ENCODE peak calls at places on chromosome 14, in four cellular contexts. H, X, S and K are unnamed samples.

GRCh38 chr14:22560638-22561365 is 28.2 kb downstream of the DAD1 start:
- DNase-seq in H (no peak), S (no peak), X (peak), K (no peak)

GRCh38 chr14:64508215-64508776 is 3.7 kb downstream of the ZBTB1 start:
- DNase-seq in X (no peak), H (peak), S (no peak), K (no peak)

GRCh38 chr14:20631821-20632389 is 9.6 kb downstream of the OR6S1 start:
- DNase-seq in X (peak), H (no peak), S (no peak), K (peak)

GRCh38 chr14:22556021-22556989 is 32.7 kb downstream of the DAD1 start:
- DNase-seq in H (peak), X (peak), S (peak), K (peak)

GRCh38 chr14:51242545-51243490 is 2.8 kb downstream of the TMX1 start:
- DNase-seq in H (no peak), X (no peak), S (no peak), K (no peak)

GRCh38 chr14:100058777-100059432 is 6.3 kb upstream of the EVL start:
- DNase-seq in X (no peak), H (no peak), S (no peak), K (no peak)

GRCh38 chr14:106556665-106557289 is 1030.4 kb downstream of the TMEM121 start:
- DNase-seq in S (peak), X (peak), H (no peak), K (peak)

GRCh38 chr14:76175942-76176341 is 24.2 kb downstream of the GPATCH2L start:
- DNase-seq in X (no peak), H (no peak), S (no peak), K (no peak)

GRCh38 chr14:91138511-91139359 is 24.9 kb downstream of the DGLUCY start:
- DNase-seq in H (no peak), X (peak), S (no peak), K (peak)

GRCh38 chr14:80425686-80426085 is 214.4 kb upstream of the DIO2 start:
- DNase-seq in S (no peak), H (no peak), X (no peak), K (no peak)

GRCh38 chr14:29039171-29039570 is 272.6 kb downstream of the FOXG1 start:
- DNase-seq in S (no peak), H (no peak), X (no peak), K (no peak)

GRCh38 chr14:97930191-97930590 is 1133.0 kb downstream of the VRK1 start:
- DNase-seq in X (no peak), S (no peak), H (no peak), K (no peak)

GRCh38 chr14:51529731-51530130 is 122.0 kb upstream of the FRMD6 start:
- DNase-seq in X (no peak), S (no peak), H (no peak), K (no peak)

GRCh38 chr14:64955297-64955696 is 12.8 kb upstream of the GPX2 start:
- DNase-seq in H (no peak), S (no peak), X (no peak), K (no peak)

GRCh38 chr14:102363182-102363952 is 626 bp downstream of the TECPR2 start:
- DNase-seq in X (peak), S (no peak), H (no peak), K (peak)

GRCh38 chr14:87334997-87335675 is 657.8 kb downstream of the GALC start:
- DNase-seq in H (no peak), X (no peak), S (no peak), K (no peak)

GRCh38 chr14:72060917-72061316 is 128.7 kb downstream of the RGS6 start:
- DNase-seq in H (no peak), X (no peak), S (no peak), K (no peak)

GRCh38 chr14:72172597-72172996 is 240.4 kb downstream of the RGS6 start:
- DNase-seq in H (no peak), S (no peak), X (no peak), K (no peak)

GRCh38 chr14:102754370-102755262 is 22.6 kb upstream of the TRAF3 start:
- DNase-seq in X (no peak), S (no peak), H (no peak), K (no peak)

GRCh38 chr14:65847065-65847847 is 434.7 kb downstream of the FUT8 start:
- DNase-seq in H (peak), X (peak), S (peak), K (no peak)

GRCh38 chr14:100440207-100440631 is 117.1 kb downstream of the SLC25A47 start:
- DNase-seq in X (peak), S (no peak), H (no peak), K (no peak)

GRCh38 chr14:30974628-30975027 is 50.8 kb upstream of the AP4S1 start:
- DNase-seq in H (no peak), X (no peak), S (no peak), K (no peak)

GRCh38 chr14:35400707-35401421 is 3.7 kb downstream of the NFKBIA start:
- DNase-seq in S (no peak), X (peak), H (no peak), K (peak)

GRCh38 chr14:23568021-23568599 is 519 bp upstream of the AP1G2 start:
- DNase-seq in H (no peak), X (no peak), S (no peak), K (no peak)

GRCh38 chr14:104202259-104203070 is 64.1 kb downstream of the KIF26A start:
- DNase-seq in H (no peak), X (no peak), S (no peak), K (no peak)
- TF ChIP-seq SPI1 in H (no peak), X (no peak), S (no peak), K (no peak)

GRCh38 chr14:75125617-75126016 is 1.2 kb downstream of the NEK9 start:
- DNase-seq in S (no peak), X (no peak), H (no peak), K (peak)
- TF ChIP-seq SPI1 in S (no peak), X (no peak), H (no peak), K (no peak)

GRCh38 chr14:95197498-95198010 is 40.2 kb upstream of the DICER1 start:
- DNase-seq in H (no peak), X (no peak), S (no peak), K (no peak)

GRCh38 chr14:95199298-95199983 is 42.1 kb upstream of the DICER1 start:
- DNase-seq in S (no peak), X (no peak), H (no peak), K (no peak)

GRCh38 chr14:95196826-95197497 is 39.6 kb upstream of the DICER1 start:
- DNase-seq in S (no peak), H (no peak), X (no peak), K (no peak)

GRCh38 chr14:95196268-95196667 is 38.9 kb upstream of the DICER1 start:
- DNase-seq in X (peak), S (peak), H (no peak), K (peak)

GRCh38 chr14:95198320-95198719 is 41.0 kb upstream of the DICER1 start:
- DNase-seq in H (no peak), S (no peak), X (no peak), K (no peak)
- TF ChIP-seq SPI1 in H (no peak), S (no peak), X (no peak), K (no peak)

GRCh38 chr14:61466249-61466904 is 145.0 kb downstream of the PRKCH start:
- DNase-seq in S (no peak), H (no peak), X (no peak), K (no peak)
- TF ChIP-seq SPI1 in S (no peak), H (no peak), X (no peak), K (no peak)

DNA sequence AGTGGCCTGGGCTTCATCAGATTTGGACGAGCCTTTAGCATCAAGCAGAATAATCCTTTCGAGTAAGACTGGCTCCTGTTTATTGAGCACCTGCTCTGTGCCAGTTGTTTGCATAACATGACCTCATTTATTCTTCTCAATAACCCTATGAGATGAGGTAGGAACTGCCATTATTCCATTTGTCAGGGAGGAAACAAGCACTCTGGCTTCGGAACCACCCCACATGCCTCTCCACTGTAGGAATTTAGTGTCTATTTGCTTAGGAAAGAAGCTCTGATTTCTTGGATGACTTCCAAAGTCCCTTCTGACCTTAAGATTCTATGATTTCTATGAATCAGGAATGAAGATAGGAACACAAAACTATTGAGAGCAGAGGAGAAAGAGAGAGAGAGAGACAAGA is 11.0 kb downstream of the SAMD4A start:
- DNase-seq in H (no peak), X (no peak), S (no peak), K (no peak)
- TF ChIP-seq SPI1 in H (no peak), X (no peak), S (no peak), K (no peak)

GRCh38 chr14:104282332-104283196 is 144.2 kb downstream of the KIF26A start:
- DNase-seq in H (no peak), X (no peak), S (no peak), K (no peak)

GRCh38 chr14:104280902-104281767 is 142.7 kb downstream of the KIF26A start:
- DNase-seq in X (no peak), S (no peak), H (no peak), K (no peak)

GRCh38 chr14:104280085-104280901 is 141.9 kb downstream of the KIF26A start:
- DNase-seq in S (no peak), X (no peak), H (no peak), K (no peak)

GRCh38 chr14:104283197-104284106 is 145.1 kb downstream of the KIF26A start:
- DNase-seq in S (no peak), X (no peak), H (no peak), K (no peak)

GRCh38 chr14:104281768-104282301 is 143.4 kb downstream of the KIF26A start:
- DNase-seq in S (no peak), X (no peak), H (no peak), K (no peak)
- TF ChIP-seq SPI1 in S (no peak), X (no peak), H (no peak), K (no peak)

GRCh38 chr14:49586673-49587460 is 687 bp upstream of the RPS29 start:
- DNase-seq in S (no peak), H (peak), X (peak), K (peak)
- TF ChIP-seq SPI1 in S (no peak), H (no peak), X (no peak), K (no peak)

DNA sequence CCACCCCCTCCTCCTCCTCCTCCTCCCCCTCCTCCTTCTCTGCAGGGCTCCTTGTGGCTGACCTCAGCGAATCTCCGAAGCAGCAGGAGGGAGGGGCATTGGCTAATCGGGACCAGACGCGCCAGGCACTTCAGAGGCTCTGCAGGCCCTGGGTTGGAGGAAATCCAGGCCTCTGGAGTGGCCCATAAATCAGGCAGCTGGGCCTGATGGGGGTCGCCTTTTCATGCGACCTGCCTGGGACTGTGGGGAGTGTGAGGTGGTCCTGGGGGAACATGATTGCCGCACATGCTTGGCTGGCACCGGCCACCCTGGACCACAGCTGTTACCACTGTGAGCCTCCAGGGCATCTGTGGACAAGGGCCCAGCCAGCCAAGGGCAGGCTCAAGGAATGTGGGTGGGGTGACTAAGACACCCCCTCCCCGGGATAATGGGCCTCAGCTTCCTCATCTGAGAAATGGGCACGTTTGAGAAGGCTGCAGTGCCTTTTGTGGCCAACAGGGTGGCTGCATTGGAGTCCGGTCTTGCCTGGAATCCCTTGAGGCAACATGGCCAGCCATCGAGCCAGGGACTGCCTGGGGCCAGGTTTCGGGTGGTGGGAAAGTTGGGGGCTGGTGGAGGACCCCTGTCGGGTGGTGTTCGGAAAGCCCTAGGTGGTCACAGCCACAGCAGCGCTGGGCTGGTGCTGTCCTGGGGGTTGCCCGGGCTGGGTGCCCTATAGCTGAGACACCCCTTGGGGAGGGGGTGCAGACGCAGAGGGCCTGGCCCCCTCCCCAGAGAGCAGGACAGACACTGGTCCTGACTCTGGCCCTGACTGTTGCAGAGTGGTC is 12.0 kb downstream of the KIF26A start:
- DNase-seq in H (no peak), S (no peak), X (no peak), K (no peak)
- TF ChIP-seq SPI1 in H (no peak), S (no peak), X (no peak), K (no peak)